ENCODE peak calls at places on chromosome 4, in ten cellular contexts. S, L, R, Z, Y, G, D, B, E and T are unnamed samples.

GRCh38 chr4:110106946-110107325 is 91.5 kb downstream of the ELOVL6 start:
- DNase-seq in D (no peak), E (no peak), Z (peak), B (no peak), L (no peak), R (no peak), G (no peak), Y (no peak), S (no peak), T (peak)

GRCh38 chr4:139014391-139015268 is 951 bp upstream of the NOCT start:
- DNase-seq in B (no peak), G (no peak), D (peak), L (peak), S (peak), Z (peak), Y (peak), E (peak), R (no peak), T (peak)

GRCh38 chr4:42781325-42781724 is 111.2 kb upstream of the GRXCR1 start:
- DNase-seq in G (no peak), R (no peak), B (no peak), D (no peak), L (no peak), Z (no peak), E (no peak), Y (no peak), S (no peak), T (no peak)

GRCh38 chr4:39062094-39062493 is at the start of gene KLHL5:
- DNase-seq in S (no peak), B (no peak), E (no peak), Y (no peak), G (no peak), D (no peak), L (no peak), Z (no peak), R (no peak), T (no peak)

GRCh38 chr4:121788896-121789295 is 12.2 kb upstream of the EXOSC9 start:
- DNase-seq in D (no peak), B (no peak), S (no peak), Y (no peak), E (no peak), L (no peak), G (no peak), R (no peak), Z (no peak), T (no peak)

GRCh38 chr4:65502151-65502691 is 168.1 kb downstream of the EPHA5 start:
- DNase-seq in G (no peak), Y (no peak), S (no peak), B (no peak), L (no peak), R (no peak), Z (peak), E (no peak), D (no peak), T (no peak)

GRCh38 chr4:138118270-138118669 is 123.9 kb downstream of the SLC7A11 start:
- DNase-seq in D (no peak), S (no peak), R (no peak), Y (no peak), E (no peak), L (no peak), Z (no peak), G (no peak), B (no peak), T (no peak)

GRCh38 chr4:24195976-24196736 is 306.3 kb upstream of the PPARGC1A start:
- DNase-seq in D (no peak), L (no peak), B (no peak), G (no peak), E (no peak), Z (peak), Y (no peak), S (no peak), R (no peak), T (no peak)

GRCh38 chr4:100690812-100691211 is 173.0 kb upstream of the EMCN start:
- DNase-seq in E (no peak), Y (no peak), D (no peak), R (no peak), S (no peak), G (no peak), B (no peak), L (no peak), Z (no peak), T (no peak)

GRCh38 chr4:113869743-113870375 is 108.3 kb upstream of the CAMK2D start:
- DNase-seq in E (no peak), B (peak), L (no peak), Z (peak), R (no peak), G (no peak), D (no peak), Y (no peak), S (no peak), T (no peak)

GRCh38 chr4:110533940-110534339 is 58.0 kb downstream of the ENPEP start:
- DNase-seq in B (no peak), E (no peak), Z (peak), S (no peak), R (no peak), L (no peak), G (no peak), D (peak), Y (no peak), T (no peak)

GRCh38 chr4:26380740-26381139 is 59.9 kb downstream of the RBPJ start:
- DNase-seq in S (no peak), D (no peak), L (no peak), Y (no peak), Z (no peak), G (no peak), E (no peak), B (no peak), R (no peak), T (no peak)

GRCh38 chr4:90503677-90504076 is 376.5 kb downstream of the CCSER1 start:
- DNase-seq in B (no peak), E (no peak), D (no peak), Y (no peak), S (no peak), G (no peak), Z (no peak), R (no peak), L (no peak), T (no peak)

GRCh38 chr4:33072340-33073089 is 2352.3 kb downstream of the PCDH7 start:
- DNase-seq in G (no peak), Y (no peak), S (no peak), D (no peak), R (no peak), Z (no peak), L (no peak), B (no peak), E (no peak), T (no peak)

GRCh38 chr4:76307670-76308014 is 1.1 kb downstream of the STBD1 start:
- DNase-seq in Y (peak), E (no peak), G (no peak), Z (no peak), D (no peak), S (no peak), R (no peak), B (no peak), L (no peak), T (no peak)

GRCh38 chr4:130563185-130563890 is 1467.4 kb downstream of the C4orf33 start:
- DNase-seq in Z (peak), Y (peak), B (no peak), R (no peak), G (no peak), S (no peak), E (no peak), L (peak), D (peak), T (no peak)

GRCh38 chr4:77564231-77564630 is 41.4 kb upstream of the CXCL13 start:
- DNase-seq in Y (peak), L (peak), B (peak), Z (no peak), R (no peak), E (peak), S (no peak), G (no peak), D (no peak), T (no peak)

GRCh38 chr4:20422398-20422797 is 170.7 kb downstream of the SLIT2 start:
- DNase-seq in B (no peak), D (no peak), S (no peak), G (no peak), E (peak), R (no peak), L (peak), Y (peak), Z (peak), T (peak)

GRCh38 chr4:142743071-142743825 is 102.9 kb downstream of the INPP4B start:
- DNase-seq in G (no peak), L (no peak), Y (no peak), Z (peak), B (no peak), D (no peak), E (no peak), R (no peak), S (no peak), T (no peak)

GRCh38 chr4:55939437-55939836 is 9.3 kb upstream of the CEP135 start:
- DNase-seq in R (no peak), Z (no peak), D (no peak), B (no peak), S (no peak), Y (no peak), L (no peak), G (no peak), E (no peak), T (no peak)

GRCh38 chr4:87216469-87216868 is 3.9 kb downstream of the KLHL8 start:
- DNase-seq in Y (no peak), D (no peak), B (no peak), E (no peak), G (no peak), L (no peak), Z (no peak), S (no peak), R (no peak), T (no peak)

GRCh38 chr4:87219648-87220093 is 747 bp downstream of the KLHL8 start:
- DNase-seq in G (no peak), D (peak), E (peak), Z (peak), R (peak), L (peak), Y (peak), S (no peak), B (peak), T (peak)

GRCh38 chr4:87224036-87224923 is 3.9 kb upstream of the KLHL8 start:
- DNase-seq in B (no peak), L (no peak), D (no peak), Z (no peak), S (no peak), R (no peak), E (no peak), G (no peak), Y (no peak), T (no peak)

DNA sequence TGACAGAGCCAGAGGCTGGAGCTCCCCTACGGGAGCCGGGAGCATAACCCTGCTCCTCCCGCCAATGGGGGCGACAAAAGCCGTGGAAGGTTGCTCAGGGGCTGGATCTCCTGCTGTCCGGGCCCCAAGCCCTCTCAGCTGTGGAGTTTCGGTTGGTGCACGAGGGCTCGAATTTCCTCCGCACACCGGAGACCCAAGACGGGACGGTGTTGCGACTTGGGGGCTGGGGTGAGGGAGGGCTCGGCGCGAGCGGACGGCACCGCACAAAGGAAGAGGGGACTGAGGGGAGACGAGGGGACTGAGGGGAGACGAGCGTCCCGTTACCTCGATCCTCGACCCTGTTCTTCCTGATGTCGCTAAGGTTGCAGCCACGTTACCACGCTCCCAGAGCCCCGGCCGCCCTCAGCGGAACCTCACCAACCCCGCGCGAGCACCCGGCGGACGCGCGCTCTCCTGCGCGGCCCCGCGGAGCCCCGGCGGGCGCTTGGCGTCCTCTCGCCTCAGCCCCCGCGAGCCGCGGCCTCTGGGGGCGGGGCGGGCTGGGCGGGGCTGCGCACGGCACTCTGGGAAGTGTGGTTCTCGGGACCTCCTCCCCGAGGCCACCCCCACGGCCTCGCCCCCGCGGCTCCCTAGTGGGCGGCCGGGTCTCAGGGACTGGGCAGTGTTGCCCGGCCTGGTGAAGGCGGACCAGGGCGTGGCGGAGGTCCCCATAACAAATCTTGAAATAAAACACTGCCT is at the start of gene KLHL8:
- DNase-seq in B (peak), L (peak), R (peak), S (peak), Z (peak), G (peak), D (peak), E (peak), Y (peak), T (peak)
- TF ChIP-seq POLR2A in B (peak), L (peak), R (peak), S (no peak), Z (peak), G (no peak), D (peak), E (peak), Y (peak), T (peak)

DNA sequence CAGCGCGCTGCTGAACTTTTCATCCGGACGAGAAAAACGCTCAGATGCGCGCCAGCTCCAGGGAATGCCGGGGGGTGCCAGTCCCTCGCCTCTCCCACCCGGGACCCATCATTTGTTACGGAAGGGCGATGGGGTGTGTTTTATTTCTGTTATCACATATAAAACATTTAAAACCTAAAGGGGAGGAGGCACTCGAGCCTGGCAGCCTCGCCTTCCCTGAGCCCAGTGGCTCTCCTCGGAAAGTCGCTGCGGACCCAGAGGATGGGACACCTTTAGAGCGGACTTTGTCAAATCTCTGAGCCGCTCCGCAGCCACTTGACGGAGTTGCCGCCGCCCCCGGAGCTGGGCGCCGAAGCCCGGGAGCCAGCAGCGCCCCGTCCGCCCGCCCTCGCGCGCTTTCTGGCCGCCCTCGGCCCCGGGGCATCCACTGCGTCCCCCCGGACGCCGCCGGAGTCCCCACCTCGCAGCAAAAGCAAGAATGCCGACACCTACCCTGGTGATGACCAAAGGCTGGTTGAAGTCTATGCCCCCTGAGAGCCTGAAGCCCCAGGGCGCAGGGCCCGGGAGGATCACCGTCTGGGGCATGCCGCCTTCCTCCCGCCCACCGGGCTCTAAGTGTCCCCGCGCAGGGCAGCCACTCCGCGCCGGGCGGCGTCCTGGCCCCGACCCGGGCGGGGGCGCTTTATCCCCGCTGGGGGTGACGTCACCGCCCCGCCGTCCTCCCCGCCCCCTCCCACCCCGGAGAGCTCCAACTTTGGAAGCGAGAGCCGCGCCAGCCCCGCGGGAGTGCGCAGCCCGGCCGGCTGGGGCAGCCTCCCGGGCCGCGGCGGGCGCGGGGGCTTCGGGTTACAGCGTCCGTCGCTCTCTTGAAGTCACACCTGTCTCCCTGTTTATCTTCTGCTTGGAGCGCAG is at the start of gene PDLIM3:
- DNase-seq in Y (peak), G (no peak), E (peak), L (peak), Z (peak), B (no peak), S (no peak), R (peak), D (peak), T (no peak)
- TF ChIP-seq POLR2A in Y (peak), G (peak), E (peak), L (peak), Z (peak), B (no peak), S (no peak), R (no peak), D (peak), T (no peak)

GRCh38 chr4:148395771-148396170 is 46.4 kb downstream of the NR3C2 start:
- DNase-seq in L (no peak), S (no peak), G (no peak), Z (no peak), R (no peak), D (no peak), E (no peak), B (no peak), Y (no peak), T (no peak)
- TF ChIP-seq POLR2A in L (no peak), S (no peak), G (no peak), Z (no peak), R (no peak), D (no peak), E (no peak), B (no peak), Y (no peak), T (no peak)

GRCh38 chr4:103902730-103903129 is 182.9 kb upstream of the TACR3 start:
- DNase-seq in Y (no peak), L (no peak), G (no peak), R (no peak), B (no peak), D (no peak), S (no peak), E (no peak), Z (no peak), T (no peak)
- TF ChIP-seq POLR2A in Y (no peak), L (no peak), G (no peak), R (no peak), B (no peak), D (no peak), S (no peak), E (no peak), Z (no peak), T (no peak)

DNA sequence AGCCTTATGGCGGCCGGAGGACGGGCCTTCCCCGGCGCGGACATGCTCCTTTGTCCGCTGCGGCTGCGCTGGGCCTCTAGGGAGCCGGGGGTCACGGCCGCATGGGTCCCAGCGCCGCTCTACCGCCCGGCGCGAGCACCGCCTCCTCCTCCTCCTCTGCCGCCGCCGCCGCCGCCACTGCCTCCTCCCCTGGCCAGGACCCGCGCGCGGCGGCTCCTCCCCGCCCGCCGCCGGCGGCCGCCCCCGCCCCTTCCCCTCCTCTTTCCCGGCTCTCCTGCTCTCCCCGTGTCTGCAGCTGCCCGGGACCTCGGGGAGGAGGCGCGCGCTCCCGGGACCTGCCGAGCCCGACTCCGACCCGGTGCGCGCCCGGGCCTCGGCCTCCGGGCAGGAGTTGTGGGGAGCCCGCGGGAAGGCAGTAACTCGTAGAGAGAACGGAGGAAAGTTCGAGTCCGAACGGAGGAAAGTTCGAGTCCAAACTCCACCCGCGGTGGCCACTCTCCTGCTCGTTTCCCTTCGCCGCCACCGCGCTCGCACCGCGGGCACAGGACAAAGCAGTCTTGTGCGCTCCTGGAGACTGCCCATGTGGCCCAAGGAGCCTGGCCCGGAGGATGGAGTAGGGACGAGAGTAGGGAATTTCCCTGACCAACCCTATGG is at the start of gene ADGRA3:
- DNase-seq in E (peak), D (peak), L (peak), Y (peak), Z (peak), G (no peak), S (peak), R (peak), B (no peak), T (peak)
- TF ChIP-seq POLR2A in E (peak), D (peak), L (no peak), Y (peak), Z (peak), G (no peak), S (no peak), R (no peak), B (no peak), T (no peak)

GRCh38 chr4:10018818-10019438 is 2.4 kb downstream of the SLC2A9 start:
- DNase-seq in D (no peak), R (peak), G (peak), S (peak), Z (peak), E (peak), B (peak), L (peak), Y (peak), T (peak)
- TF ChIP-seq POLR2A in D (no peak), R (no peak), G (peak), S (no peak), Z (peak), E (peak), B (peak), L (peak), Y (peak), T (peak)

GRCh38 chr4:1979477-1980196 is 29.1 kb downstream of the NELFA start:
- DNase-seq in G (no peak), B (no peak), Z (no peak), E (no peak), D (no peak), L (no peak), Y (no peak), S (no peak), R (peak), T (no peak)

GRCh38 chr4:1976416-1977352 is 32.1 kb downstream of the NELFA start:
- DNase-seq in Y (no peak), L (no peak), E (no peak), G (no peak), S (no peak), B (no peak), R (peak), D (no peak), Z (no peak), T (no peak)

GRCh38 chr4:1980561-1981041 is 28.2 kb downstream of the NELFA start:
- DNase-seq in D (no peak), G (no peak), E (no peak), Y (no peak), S (no peak), R (peak), L (no peak), Z (no peak), B (no peak), T (no peak)

GRCh38 chr4:1978226-1978625 is 30.5 kb downstream of the NELFA start:
- DNase-seq in S (no peak), Z (no peak), R (peak), E (no peak), Y (no peak), B (no peak), L (no peak), D (no peak), G (no peak), T (no peak)

GRCh38 chr4:1978741-1979476 is 29.9 kb downstream of the NELFA start:
- DNase-seq in D (no peak), E (no peak), S (no peak), R (peak), Z (no peak), B (no peak), G (no peak), L (no peak), Y (no peak), T (no peak)
- TF ChIP-seq POLR2A in D (no peak), E (no peak), S (no peak), R (no peak), Z (no peak), B (no peak), G (no peak), L (no peak), Y (no peak), T (no peak)

DNA sequence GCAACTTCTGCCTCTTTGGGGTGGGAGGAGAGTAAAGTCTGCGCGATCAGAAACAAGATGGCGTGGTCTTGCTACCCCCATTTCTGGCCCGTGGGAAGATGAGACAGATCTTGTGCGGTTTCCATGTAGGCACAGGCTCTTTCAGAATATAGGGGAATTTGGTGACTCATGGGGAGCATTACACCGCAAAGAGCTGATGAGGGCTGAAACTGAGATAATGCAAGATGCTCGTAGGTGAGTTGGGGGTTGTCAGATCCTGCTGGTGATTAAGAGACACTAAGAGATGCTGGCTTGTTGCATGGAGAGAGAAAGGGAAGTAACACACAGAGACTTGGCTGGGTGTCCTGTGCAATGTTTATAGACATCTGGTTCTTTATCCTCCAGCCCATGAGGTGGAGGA is 1.5 kb downstream of the EVC start:
- DNase-seq in G (no peak), E (no peak), D (peak), L (no peak), R (no peak), Z (peak), Y (no peak), B (no peak), S (no peak), T (no peak)
- TF ChIP-seq POLR2A in G (no peak), E (no peak), D (no peak), L (no peak), R (no peak), Z (no peak), Y (no peak), B (no peak), S (no peak), T (no peak)

GRCh38 chr4:82785248-82786003 is 13.2 kb downstream of the SCD5 start:
- DNase-seq in R (no peak), B (no peak), D (peak), Z (peak), Y (no peak), L (no peak), E (no peak), G (no peak), S (no peak), T (no peak)
- TF ChIP-seq POLR2A in R (no peak), B (no peak), D (no peak), Z (no peak), Y (no peak), L (no peak), E (no peak), G (no peak), S (no peak), T (no peak)